ENCODE peak calls at places on chromosomes 7 and 10, in ten cellular contexts. E is spleen, J is mesenchymal stem cell, F is lower lobe of right lung, Q is coronary artery, Y is thoracic aorta, S is PC-9, T is body of pancreas, V is hepatocyte, Z is HCT116. G is an unnamed sample.

GRCh38 chr7:120996333-120996982 is 7.9 kb downstream of the CPED1 start:
- DNase-seq in E (no peak), J (peak; percentile 91), F (peak; percentile 48), Q (no peak), Y (peak; percentile 41), S (peak; percentile 60), T (peak; percentile 43), V (peak; percentile 63), Z (no peak), G (peak; percentile 82)

GRCh38 chr7:34928052-34928451 is 109.2 kb downstream of the DPY19L1 start:
- DNase-seq in E (no peak), J (no peak), F (peak; percentile 57), Q (no peak), Y (no peak), S (peak; percentile 29), T (peak; percentile 46), V (peak; percentile 46), Z (peak; percentile 31), G (no peak)

GRCh38 chr7:49187543-49188268 is 263.4 kb downstream of the CDC14C start:
- DNase-seq in E (no peak), J (no peak), F (no peak), Q (no peak), Y (no peak), S (no peak), T (no peak), V (no peak), Z (no peak), G (no peak)

GRCh38 chr10:13390604-13391522 is 42.8 kb upstream of the SEPHS1 start:
- DNase-seq in E (no peak), J (no peak), F (peak; percentile 60), Q (no peak), Y (no peak), S (no peak), T (no peak), V (no peak), Z (no peak), G (no peak)

GRCh38 chr10:11949152-11949551 is 93.5 kb downstream of the UPF2 start:
- DNase-seq in E (no peak), J (no peak), F (no peak), Q (no peak), Y (no peak), S (no peak), T (no peak), V (no peak), Z (no peak), G (no peak)

GRCh38 chr10:1464866-1465265 is 272.5 kb downstream of the ADARB2 start:
- DNase-seq in E (no peak), J (no peak), F (no peak), Q (no peak), Y (no peak), S (no peak), T (no peak), V (no peak), Z (no peak), G (no peak)

GRCh38 chr7:38932509-38933168 is 23.6 kb upstream of the VPS41 start:
- DNase-seq in E (peak; percentile 76), J (peak; percentile 61), F (peak; percentile 67), Q (no peak), Y (no peak), S (peak; percentile 52), T (peak; percentile 71), V (peak; percentile 81), Z (peak; percentile 55), G (peak; percentile 4)

GRCh38 chr7:129853661-129854268 is 99.0 kb downstream of the UBE2H start:
- DNase-seq in E (no peak), J (peak; percentile 67), F (no peak), Q (no peak), Y (no peak), S (peak; percentile 46), T (no peak), V (no peak), Z (peak; percentile 37), G (no peak)

DNA sequence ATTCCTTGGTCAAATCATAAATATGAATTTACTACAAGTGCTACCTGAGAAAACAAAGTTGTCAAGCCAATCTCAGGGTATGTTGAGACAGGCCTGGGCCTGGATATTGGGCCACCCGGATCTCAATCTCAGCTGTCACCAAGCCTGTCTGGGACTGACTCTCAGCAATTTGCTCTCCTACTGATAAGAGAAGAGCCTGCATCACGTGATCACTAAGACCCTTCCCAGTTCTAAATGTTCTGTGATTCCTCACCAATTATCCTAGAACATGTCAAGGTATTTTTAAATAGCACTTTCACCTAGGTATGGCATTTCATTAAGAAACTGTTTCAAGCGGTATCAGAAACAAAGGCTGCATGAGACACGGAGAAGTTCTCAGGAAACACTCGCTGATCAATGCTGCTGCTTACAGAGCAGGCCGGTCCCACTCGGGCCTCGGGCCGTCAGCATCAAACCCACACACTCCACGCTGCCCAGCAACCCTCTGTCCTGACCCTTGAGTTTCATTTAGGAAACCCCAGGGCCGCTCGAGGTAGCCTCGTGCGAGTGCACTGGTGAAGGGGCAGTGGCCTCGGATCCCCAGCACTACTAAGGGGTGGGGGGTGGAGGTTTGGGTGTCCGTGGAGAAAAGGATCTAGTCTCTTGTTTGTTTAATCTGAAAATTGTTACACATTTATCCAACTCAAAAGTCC is 4.1 kb downstream of the KLF6 start:
- DNase-seq in E (peak; percentile 83), J (peak; percentile 61), F (no peak), Q (peak; percentile 78), Y (no peak), S (no peak), T (no peak), V (no peak), Z (no peak), G (peak; percentile 10)
- H3K27ac ChIP-seq in E (peak overlapping the region; percentile 100), J (peak overlapping the region; percentile 88), F (peak overlapping the region; percentile 100), Q (peak overlapping the region; percentile 100), Y (peak overlapping the region; percentile 99), S (peak overlapping the region; percentile 98), T (peak overlapping the region; percentile 98), V (peak overlapping the region; percentile 100), Z (peak overlapping the region; percentile 26), G (peak overlapping the region; percentile 98)

DNA sequence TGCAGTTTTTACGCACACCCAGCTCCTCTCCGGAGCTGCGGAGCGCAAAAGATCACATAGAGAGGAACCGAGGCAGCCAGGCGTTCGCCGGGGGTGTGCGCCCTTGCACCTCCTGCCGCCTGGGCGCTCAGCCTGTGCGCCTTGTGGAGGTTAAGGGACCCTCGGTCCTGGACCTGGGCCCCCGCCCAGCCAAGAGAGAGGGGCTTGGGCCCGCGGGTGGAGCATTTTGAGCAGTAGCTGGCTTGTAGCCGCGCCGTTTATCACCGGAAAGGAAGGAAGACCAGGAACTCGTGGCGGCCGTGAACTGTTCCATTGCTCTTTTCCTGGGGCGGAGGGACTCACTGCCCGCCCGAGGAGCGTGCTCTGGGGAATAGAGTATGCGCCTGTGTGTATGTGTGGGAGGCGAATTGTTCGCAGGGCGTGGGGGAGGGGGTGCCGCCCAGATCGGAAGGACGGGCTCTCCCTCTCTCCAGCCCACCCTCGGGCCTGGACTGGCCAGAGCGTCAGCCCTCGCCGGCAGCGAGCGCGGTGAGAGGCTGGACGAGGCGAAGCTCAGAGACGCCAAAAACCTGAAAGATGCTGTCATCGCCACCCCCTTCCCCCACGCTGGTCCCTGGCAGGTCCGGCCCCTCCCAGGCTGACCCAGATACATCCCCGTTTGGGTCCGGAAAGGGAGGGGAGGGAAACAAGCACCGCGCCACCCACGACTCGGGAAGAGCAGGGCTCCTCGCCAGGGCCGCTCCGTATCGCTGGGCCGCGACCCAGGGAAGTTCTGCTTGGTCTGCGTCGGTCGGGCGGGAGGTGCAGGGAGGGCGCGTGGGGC is 1.2 kb upstream of the WNT2 start:
- DNase-seq in E (peak; percentile 81), J (peak; percentile 56), F (peak; percentile 56), Q (no peak), Y (no peak), S (peak; percentile 22), T (no peak), V (peak; percentile 61), Z (no peak), G (peak; percentile 73)
- H3K4me3 ChIP-seq in E (peak overlapping the region; percentile 42), J (peak overlapping the region; percentile 51), F (peak overlapping the region; percentile 53), Q (peak overlapping the region; percentile 78), Y (peak overlapping the region; percentile 69), S (no peak overlapping the region), T (peak overlapping the region; percentile 19), V (peak overlapping the region; percentile 54), Z (no peak overlapping the region), G (peak overlapping the region; percentile 63)

GRCh38 chr10:3873728-3874461 is 88.9 kb upstream of the KLF6 start:
- DNase-seq in E (no peak), J (peak; percentile 97), F (no peak), Q (no peak), Y (no peak), S (no peak), T (no peak), V (peak; percentile 79), Z (peak; percentile 51), G (peak; percentile 59)
- H3K27ac ChIP-seq in E (peak overlapping the region; percentile 84), J (no peak overlapping the region), F (peak overlapping the region; percentile 83), Q (peak overlapping the region; percentile 45), Y (no peak overlapping the region), S (no peak overlapping the region), T (no peak overlapping the region), V (no peak overlapping the region), Z (no peak overlapping the region), G (no peak overlapping the region)

GRCh38 chr10:15209827-15210509 is 41.5 kb upstream of the NMT2 start:
- DNase-seq in E (peak; percentile 90), J (peak; percentile 76), F (peak; percentile 69), Q (no peak), Y (peak; percentile 57), S (peak; percentile 41), T (peak; percentile 87), V (peak; percentile 90), Z (peak; percentile 64), G (peak; percentile 52)
- H3K4me3 ChIP-seq in E (no peak overlapping the region), J (no peak overlapping the region), F (no peak overlapping the region), Q (peak overlapping the region; percentile 27), Y (no peak overlapping the region), S (no peak overlapping the region), T (no peak overlapping the region), V (no peak overlapping the region), Z (no peak overlapping the region), G (no peak overlapping the region)

GRCh38 chr7:127793582-127793981 is 141.6 kb downstream of the SND1 start:
- DNase-seq in E (peak; percentile 76), J (no peak), F (no peak), Q (no peak), Y (no peak), S (no peak), T (no peak), V (no peak), Z (no peak), G (no peak)

GRCh38 chr7:127789031-127789430 is 137.0 kb downstream of the SND1 start:
- DNase-seq in E (no peak), J (no peak), F (no peak), Q (no peak), Y (no peak), S (no peak), T (no peak), V (no peak), Z (no peak), G (no peak)

GRCh38 chr7:127792528-127793342 is 140.7 kb downstream of the SND1 start:
- DNase-seq in E (no peak), J (no peak), F (no peak), Q (no peak), Y (no peak), S (peak; percentile 9), T (peak; percentile 52), V (peak; percentile 14), Z (no peak), G (no peak)

GRCh38 chr7:127794135-127794534 is 142.1 kb downstream of the SND1 start:
- DNase-seq in E (no peak), J (no peak), F (no peak), Q (no peak), Y (no peak), S (no peak), T (no peak), V (no peak), Z (no peak), G (no peak)

DNA sequence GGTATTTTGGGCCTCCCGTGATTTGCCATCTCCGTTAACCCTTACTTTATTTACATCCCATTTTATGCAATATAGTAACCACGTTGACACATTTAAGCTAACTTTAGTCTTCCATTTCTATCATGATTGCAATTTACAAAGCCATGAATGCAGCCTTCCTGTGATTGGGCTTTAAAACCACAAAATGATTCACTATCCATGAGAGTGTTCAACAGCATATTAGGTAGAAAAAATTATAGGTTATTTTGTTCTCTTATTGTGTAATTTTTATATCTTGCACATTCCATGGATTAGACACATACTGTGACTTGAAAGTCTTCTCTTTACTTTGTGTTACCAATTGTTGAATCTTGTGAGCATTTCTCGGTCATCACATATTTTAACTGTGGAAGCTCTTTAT is 139.8 kb downstream of the SND1 start:
- DNase-seq in E (no peak), J (no peak), F (no peak), Q (no peak), Y (no peak), S (no peak), T (no peak), V (no peak), Z (no peak), G (peak; percentile 65)
- H3K27ac ChIP-seq in E (no peak overlapping the region), J (no peak overlapping the region), F (no peak overlapping the region), Q (no peak overlapping the region), Y (no peak overlapping the region), S (no peak overlapping the region), T (no peak overlapping the region), V (no peak overlapping the region), Z (no peak overlapping the region), G (no peak overlapping the region)

G was measured in astrocyte.